ENCODE peak calls at places on chromosomes 3 and 15, in six cellular contexts. J, C, D, T, P and I are unnamed samples.

GRCh38 chr15:64841258-64842098 is at the start of gene PLEKHO2:
- DNase-seq in C (peak), P (peak), J (peak), D (peak), T (peak), I (peak)

GRCh38 chr15:26197719-26198118 is 334.6 kb upstream of the ATP10A start:
- DNase-seq in D (no peak), T (no peak), P (no peak), J (no peak), C (no peak), I (no peak)

GRCh38 chr3:45317710-45318109 is 70.7 kb upstream of the LARS2 start:
- DNase-seq in D (no peak), C (no peak), J (no peak), T (no peak), P (no peak), I (no peak)

GRCh38 chr3:140942221-140943104 is 827 bp downstream of the SLC25A36 start:
- DNase-seq in D (peak), C (peak), T (peak), P (peak), J (peak), I (peak)

GRCh38 chr3:16801223-16801622 is 83.5 kb upstream of the PLCL2 start:
- DNase-seq in J (no peak), P (no peak), C (no peak), T (no peak), D (no peak), I (no peak)

GRCh38 chr15:41289953-41290352 is 42.4 kb downstream of the OIP5 start:
- DNase-seq in J (no peak), C (no peak), P (no peak), T (no peak), D (no peak), I (no peak)

GRCh38 chr15:31440754-31441298 is 114.2 kb downstream of the KLF13 start:
- DNase-seq in C (no peak), T (peak), J (no peak), P (peak), D (no peak), I (peak)

GRCh38 chr3:86047329-86047625 is 943.7 kb downstream of the VGLL3 start:
- DNase-seq in P (no peak), T (no peak), J (no peak), C (no peak), D (no peak), I (no peak)

GRCh38 chr3:115092220-115092791 is 54.8 kb downstream of the ZBTB20 start:
- DNase-seq in P (peak), J (no peak), C (peak), T (peak), D (peak), I (peak)

GRCh38 chr3:94811836-94812235 is 749.0 kb downstream of the NSUN3 start:
- DNase-seq in D (no peak), J (peak), C (no peak), P (no peak), T (no peak), I (no peak)

GRCh38 chr3:124097362-124098120 is 105.6 kb upstream of the ROPN1 start:
- DNase-seq in C (no peak), P (no peak), J (no peak), T (no peak), D (no peak), I (peak)

GRCh38 chr15:69883306-69883705 is 214.4 kb downstream of the TLE3 start:
- DNase-seq in D (no peak), P (no peak), T (no peak), C (no peak), J (no peak), I (no peak)

GRCh38 chr3:74520895-74521294 is 93.6 kb downstream of the CNTN3 start:
- DNase-seq in P (no peak), C (no peak), D (no peak), T (no peak), J (no peak), I (no peak)

GRCh38 chr15:50764331-50765201 is 940 bp downstream of the SPPL2A start:
- DNase-seq in P (no peak), D (peak), T (no peak), C (peak), J (no peak), I (peak)

GRCh38 chr15:44729394-44729913 is 6.9 kb upstream of the TRIM69 start:
- DNase-seq in D (no peak), J (no peak), T (peak), C (peak), P (no peak), I (peak)

GRCh38 chr15:92906038-92906437 is 5.9 kb downstream of the CHD2 start:
- DNase-seq in J (no peak), D (no peak), T (no peak), P (no peak), C (no peak), I (no peak)

GRCh38 chr3:43861635-43862034 is 170.9 kb downstream of the ABHD5 start:
- DNase-seq in D (no peak), C (no peak), T (no peak), J (no peak), P (no peak), I (no peak)

GRCh38 chr3:186123012-186123411 is 14.1 kb upstream of the ETV5 start:
- DNase-seq in T (no peak), D (no peak), J (no peak), C (no peak), P (no peak), I (no peak)

GRCh38 chr3:149442845-149443544 is 31.5 kb upstream of the TM4SF4 start:
- DNase-seq in P (no peak), C (no peak), D (no peak), T (no peak), J (no peak), I (no peak)

GRCh38 chr15:40217166-40217785 is 21.6 kb upstream of the PAK6 start:
- DNase-seq in T (peak), P (no peak), C (peak), J (peak), D (peak), I (peak)

GRCh38 chr3:88142094-88142624 is 7.6 kb upstream of the C3orf38 start:
- DNase-seq in T (no peak), D (no peak), C (no peak), J (no peak), P (no peak), I (no peak)